ENCODE peak calls at places on chromosomes 11 and 22, in seven cellular contexts. A, C, Y, R, W, J and F are unnamed samples.

GRCh38 chr11:110253525-110253924 is 42.9 kb downstream of the RDX start:
- DNase-seq in C (no peak), J (no peak), R (no peak), W (no peak), Y (no peak), A (no peak), F (no peak)

GRCh38 chr11:44766112-44766971 is 39.6 kb downstream of the TSPAN18 start:
- DNase-seq in W (peak; percentile 92), C (no peak), Y (peak; percentile 41), A (no peak), R (peak; percentile 43), J (no peak), F (no peak)

GRCh38 chr11:121538054-121538453 is 85.3 kb upstream of the SORL1-AS1 start:
- DNase-seq in Y (no peak), W (no peak), C (no peak), R (no peak), J (no peak), A (no peak), F (no peak)

GRCh38 chr11:118621898-118622375 is 14.5 kb downstream of the PHLDB1 start:
- DNase-seq in R (no peak), Y (no peak), W (peak; percentile 22), A (no peak), J (no peak), C (no peak), F (no peak)

GRCh38 chr22:45318168-45318557 is 8.4 kb downstream of the FAM118A start:
- DNase-seq in J (peak; percentile 75), Y (peak; percentile 93), A (peak; percentile 73), C (peak; percentile 56), W (peak; percentile 97), R (peak; percentile 44), F (peak; percentile 79)

GRCh38 chr11:84655729-84656128 is 971.4 kb downstream of the DLG2 start:
- DNase-seq in Y (no peak), A (no peak), R (no peak), J (no peak), C (no peak), W (no peak), F (no peak)

GRCh38 chr11:350723-351255 is 18.5 kb upstream of the B4GALNT4 start:
- DNase-seq in Y (no peak), R (no peak), J (no peak), W (no peak), A (no peak), C (no peak), F (peak; percentile 82)

GRCh38 chr11:15607361-15608036 is 492.8 kb downstream of the INSC start:
- DNase-seq in Y (no peak), C (no peak), J (no peak), R (no peak), A (no peak), W (no peak), F (no peak)

GRCh38 chr11:10415817-10416392 is 39.2 kb upstream of the AMPD3 start:
- DNase-seq in J (no peak), R (no peak), W (no peak), A (no peak), C (no peak), Y (no peak), F (no peak)

GRCh38 chr11:132423266-132423665 is 1052.9 kb downstream of the NTM start:
- DNase-seq in R (no peak), J (no peak), A (no peak), W (no peak), C (no peak), Y (no peak), F (no peak)

GRCh38 chr11:92125316-92125715 is 99.3 kb upstream of the FAT3 start:
- DNase-seq in W (no peak), R (no peak), Y (no peak), C (no peak), A (no peak), J (no peak), F (no peak)

GRCh38 chr11:6096417-6096816 is 11.1 kb upstream of the OR56B4 start:
- DNase-seq in W (peak; percentile 40), Y (no peak), C (no peak), R (peak; percentile 19), J (no peak), A (no peak), F (no peak)

GRCh38 chr22:20422965-20423635 is 14.5 kb downstream of the SCARF2 start:
- DNase-seq in Y (no peak), C (no peak), R (no peak), A (peak; percentile 93), W (no peak), J (no peak), F (no peak)

GRCh38 chr11:82701847-82702520 is 31.7 kb downstream of the FAM181B start:
- DNase-seq in Y (peak; percentile 42), A (no peak), R (peak; percentile 64), W (peak; percentile 50), C (no peak), J (peak; percentile 74), F (peak; percentile 55)
- TF ChIP-seq CTCF in Y (peak; percentile 71), A (peak; percentile 65), R (peak; percentile 70), W (peak; percentile 61), C (no peak), J (peak; percentile 96), F (peak; percentile 82)

GRCh38 chr11:2381494-2382128 is 4.5 kb downstream of the CD81 start:
- DNase-seq in R (no peak), J (no peak), C (no peak), W (no peak), Y (no peak), A (no peak), F (no peak)

GRCh38 chr11:2378527-2379210 is 1.6 kb downstream of the CD81 start:
- DNase-seq in C (no peak), Y (peak; percentile 88), J (peak; percentile 29), R (no peak), W (peak; percentile 34), A (no peak), F (no peak)

GRCh38 chr11:2380807-2381350 is 3.8 kb downstream of the CD81 start:
- DNase-seq in J (no peak), R (no peak), W (peak; percentile 57), C (peak; percentile 80), A (no peak), Y (peak; percentile 47), F (no peak)

GRCh38 chr11:2379471-2380174 is 2.5 kb downstream of the CD81 start:
- DNase-seq in C (no peak), J (no peak), W (no peak), R (no peak), A (no peak), Y (peak; percentile 37), F (no peak)

DNA sequence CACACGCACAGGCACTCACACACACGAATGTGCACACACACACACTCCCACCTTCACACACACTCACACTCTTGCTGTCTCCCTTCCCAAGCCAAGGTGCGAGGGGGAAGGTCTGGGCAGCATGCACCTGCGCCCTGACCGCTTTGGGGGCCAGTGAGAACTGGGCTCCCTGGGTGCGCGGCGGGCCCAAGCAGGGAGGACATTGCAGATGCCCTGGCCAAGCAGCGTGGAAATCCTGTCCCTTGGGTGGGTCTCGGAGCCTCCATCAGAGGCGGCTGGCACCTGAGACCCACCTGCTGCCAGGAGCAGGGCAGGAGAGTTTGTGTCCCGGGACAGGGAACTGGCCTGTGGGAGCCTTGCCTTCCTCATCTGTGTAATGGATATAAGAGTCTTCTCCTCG is 3.3 kb downstream of the CD81 start:
- DNase-seq in A (no peak), Y (no peak), J (no peak), W (no peak), R (no peak), C (no peak), F (no peak)
- H3K4me3 ChIP-seq in A (peak overlapping the region; percentile 100), Y (peak overlapping the region; percentile 73), J (no peak overlapping the region), W (no peak overlapping the region), R (no peak overlapping the region), C (no peak overlapping the region), F (no peak overlapping the region)

DNA sequence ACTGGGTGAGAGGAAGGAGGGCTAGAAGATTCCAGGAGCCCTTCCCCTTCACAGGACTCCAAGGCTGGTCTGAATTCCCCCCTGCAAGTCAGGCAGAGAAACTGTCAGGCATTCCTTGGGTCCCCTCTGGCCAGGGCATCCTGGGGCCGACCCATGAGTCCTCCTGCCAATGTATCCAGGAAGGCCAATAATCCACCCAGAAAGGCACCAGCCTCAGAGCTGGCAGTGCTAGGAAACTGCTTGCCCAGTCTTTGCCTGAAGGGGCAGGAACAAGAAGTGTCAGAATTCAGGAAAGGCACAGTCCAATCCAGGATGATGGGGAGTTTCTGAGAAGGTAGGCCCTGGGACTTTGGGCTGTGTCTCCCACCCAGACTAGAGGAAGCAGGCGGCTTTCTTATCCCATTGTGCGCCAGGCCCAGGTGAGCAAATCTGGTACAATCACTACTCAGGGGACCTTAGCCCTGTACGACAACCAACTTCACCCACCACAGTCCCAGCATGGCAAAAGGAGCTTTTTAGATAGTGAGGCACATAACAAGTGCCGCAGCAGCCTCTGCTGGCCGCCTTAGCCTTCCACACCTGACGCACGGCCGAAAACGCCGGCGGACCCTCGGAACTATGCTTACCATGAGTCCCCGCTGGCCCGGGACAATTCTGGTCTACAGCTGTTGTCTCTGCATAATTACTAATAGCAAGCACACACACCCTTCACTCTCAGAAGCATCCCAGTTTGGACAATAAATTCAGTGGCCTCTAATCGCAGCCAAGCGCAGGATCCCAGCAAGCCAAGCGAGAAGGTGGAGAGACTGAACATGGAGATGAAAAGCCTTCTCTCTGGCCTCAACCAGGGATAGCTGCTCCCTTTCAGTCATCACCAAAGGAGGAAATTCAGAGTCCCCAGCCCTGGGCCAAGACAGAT is 40.7 kb downstream of the BUD13 start:
- DNase-seq in Y (no peak), A (no peak), C (no peak), J (peak; percentile 72), W (no peak), R (peak; percentile 24), F (no peak)
- TF ChIP-seq CTCF in Y (no peak), A (no peak), C (no peak), J (no peak), W (no peak), R (no peak), F (no peak)

GRCh38 chr22:47294571-47294970 is 532.1 kb downstream of the TBC1D22A start:
- DNase-seq in W (no peak), R (no peak), Y (no peak), J (no peak), C (no peak), A (no peak), F (no peak)

GRCh38 chr22:47296405-47297260 is 534.2 kb downstream of the TBC1D22A start:
- DNase-seq in R (no peak), W (no peak), A (no peak), J (no peak), C (no peak), Y (no peak), F (no peak)

GRCh38 chr22:47294222-47294532 is 531.7 kb downstream of the TBC1D22A start:
- DNase-seq in C (no peak), Y (peak; percentile 89), J (no peak), A (no peak), R (no peak), W (no peak), F (no peak)

GRCh38 chr22:47295982-47296381 is 533.5 kb downstream of the TBC1D22A start:
- DNase-seq in C (no peak), W (no peak), A (no peak), Y (no peak), R (no peak), J (no peak), F (no peak)

DNA sequence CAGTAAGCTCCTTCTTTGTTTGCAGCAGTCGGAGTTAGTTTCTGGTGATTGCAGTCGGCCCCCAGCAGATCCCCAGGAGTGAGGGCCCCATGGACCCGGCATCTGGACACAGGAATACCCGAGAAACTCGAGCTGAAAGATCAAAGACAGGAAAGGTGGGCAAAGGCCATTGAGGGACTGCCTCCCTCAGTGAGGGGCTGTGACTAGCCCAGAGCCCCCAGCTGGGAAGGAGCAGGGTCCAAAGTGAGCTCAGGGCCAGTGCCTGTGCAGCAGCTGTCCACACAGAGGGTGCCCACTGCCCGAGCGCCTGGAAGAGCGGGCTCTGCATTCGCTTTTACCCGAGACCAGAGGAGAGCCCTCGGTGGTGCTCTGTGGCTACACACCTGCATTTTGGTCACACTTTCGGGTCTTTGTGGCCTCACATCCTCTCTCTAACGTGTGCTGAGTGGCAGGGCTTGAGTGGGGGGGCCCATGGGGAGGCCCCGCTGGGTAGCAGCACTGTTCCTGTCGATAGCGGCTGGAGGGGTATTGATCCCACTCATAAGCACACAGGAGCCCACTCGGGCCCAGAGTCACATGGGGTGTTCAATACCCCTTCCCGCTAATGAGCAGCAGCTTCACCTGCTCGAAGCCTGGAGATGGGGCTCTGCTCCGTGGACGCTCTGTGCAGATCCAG is 532.9 kb downstream of the TBC1D22A start:
- DNase-seq in C (no peak), J (no peak), Y (no peak), A (no peak), W (no peak), R (no peak), F (no peak)
- H3K4me3 ChIP-seq in C (no peak overlapping the region), J (no peak overlapping the region), Y (no peak overlapping the region), A (no peak overlapping the region), W (no peak overlapping the region), R (no peak overlapping the region), F (no peak overlapping the region)